ENCODE peak calls at places on chromosomes 12 and 14, in nine cellular contexts. E, R, B, P, N, Y, V, K and A are unnamed samples.
A peak's percentile ranks its signal among the peaks of the same experiment; 100 is the strongest.

GRCh38 chr14:49106721-49107689 is 479.2 kb downstream of the RPS29 start:
- DNase-seq in V (peak; percentile 29), R (no peak), P (peak; percentile 14), B (no peak), Y (no peak), K (peak; percentile 40), E (no peak), N (no peak), A (no peak)

GRCh38 chr12:112798019-112798760 is 6.6 kb downstream of the RPH3A start:
- DNase-seq in Y (no peak), N (no peak), E (no peak), V (no peak), B (no peak), R (no peak), K (no peak), P (no peak), A (no peak)

GRCh38 chr12:90235642-90236041 is 527.0 kb upstream of the ATP2B1 start:
- DNase-seq in K (no peak), Y (no peak), V (no peak), P (no peak), E (no peak), B (no peak), R (no peak), N (no peak), A (no peak)

GRCh38 chr12:28604240-28604639 is 414.0 kb downstream of the CCDC91 start:
- DNase-seq in E (no peak), K (no peak), R (no peak), V (no peak), N (no peak), P (no peak), Y (no peak), B (no peak), A (no peak)

GRCh38 chr12:31491395-31491794 is 99.5 kb downstream of the DENND5B start:
- DNase-seq in P (no peak), E (no peak), B (no peak), N (no peak), R (no peak), K (no peak), V (no peak), Y (no peak), A (no peak)

GRCh38 chr14:60114881-60115280 is 23.2 kb downstream of the PCNX4 start:
- DNase-seq in R (no peak), B (no peak), Y (no peak), P (no peak), N (no peak), E (no peak), K (no peak), V (no peak), A (no peak)

GRCh38 chr14:53723221-53723620 is 233.4 kb downstream of the BMP4 start:
- DNase-seq in B (no peak), P (no peak), E (no peak), R (no peak), K (no peak), Y (no peak), V (no peak), N (no peak), A (no peak)

GRCh38 chr12:1117371-1117770 is 126.3 kb downstream of the ERC1 start:
- DNase-seq in K (no peak), P (no peak), R (no peak), Y (no peak), B (no peak), N (no peak), V (no peak), E (no peak), A (no peak)

GRCh38 chr14:80523518-80524117 is 312.3 kb upstream of the DIO2 start:
- DNase-seq in R (no peak), E (no peak), V (no peak), P (no peak), N (no peak), Y (no peak), K (no peak), B (no peak), A (no peak)

GRCh38 chr12:28855761-28856160 is 293.3 kb upstream of the FAR2 start:
- DNase-seq in P (no peak), R (no peak), K (no peak), B (no peak), E (no peak), V (no peak), N (no peak), Y (no peak), A (no peak)

GRCh38 chr12:79673334-79673733 is 17.4 kb downstream of the PAWR start:
- DNase-seq in Y (no peak), B (no peak), P (peak; percentile 68), R (no peak), K (peak; percentile 50), E (no peak), V (no peak), N (no peak), A (no peak)

GRCh38 chr14:89621009-89621421 is 204.0 kb upstream of the FOXN3 start:
- DNase-seq in B (no peak), Y (no peak), E (peak; percentile 68), K (no peak), R (peak; percentile 25), P (no peak), V (no peak), N (no peak), A (peak; percentile 65)

GRCh38 chr12:77847060-77847541 is 16.4 kb downstream of the NAV3 start:
- DNase-seq in B (peak; percentile 5), V (no peak), K (peak; percentile 16), R (no peak), E (no peak), N (no peak), P (no peak), Y (no peak), A (no peak)

GRCh38 chr12:12534975-12535374 is 27.7 kb downstream of the DUSP16 start:
- DNase-seq in R (no peak), B (no peak), N (no peak), E (no peak), V (no peak), K (no peak), Y (no peak), P (no peak), A (no peak)